ENCODE peak calls at places on chromosomes 6 and 20, in seven cellular contexts. Z is NCI-H2171 treated with DMSO at 0.1 percent for 48 hours, W is glomerular endothelial cell, L is iPS-NIHi11, I is HCEC 1CT, S is EL, J is ureter. C is an unnamed sample.
A peak's percentile ranks its signal among the peaks of the same experiment; 100 is the strongest.

GRCh38 chr6:162019311-162019710 is 708.3 kb downstream of the PRKN start:
- DNase-seq in Z (no peak), W (no peak), L (no peak), I (no peak), S (no peak), J (no peak), C (no peak)

GRCh38 chr6:10184408-10185187 is 230.3 kb downstream of the TFAP2A start:
- DNase-seq in Z (no peak), W (no peak), L (no peak), I (no peak), S (peak; percentile 37), J (no peak), C (no peak)

GRCh38 chr6:811806-812205 is 118.9 kb upstream of the EXOC2 start:
- DNase-seq in Z (no peak), W (no peak), L (no peak), I (no peak), S (no peak), J (no peak), C (no peak)

GRCh38 chr20:62051901-62052255 is 13.8 kb downstream of the TAF4 start:
- DNase-seq in Z (no peak), W (no peak), L (no peak), I (no peak), S (no peak), J (no peak), C (no peak)

GRCh38 chr20:63819224-63819917 is 11.7 kb downstream of the ZBTB46 start:
- DNase-seq in Z (no peak), W (no peak), L (no peak), I (peak; percentile 41), S (peak; percentile 39), J (no peak), C (peak; percentile 45)

GRCh38 chr6:128997880-128998279 is 114.9 kb downstream of the LAMA2 start:
- DNase-seq in Z (no peak), W (no peak), L (no peak), I (no peak), S (no peak), J (no peak), C (no peak)

GRCh38 chr20:52190437-52191131 is 995 bp downstream of the ZFP64 start:
- DNase-seq in Z (peak; percentile 43), W (no peak), L (peak; percentile 57), I (peak; percentile 28), S (peak; percentile 35), J (no peak), C (peak; percentile 11)

GRCh38 chr20:13277663-13278295 is 56.7 kb downstream of the ISM1 start:
- DNase-seq in Z (no peak), W (no peak), L (no peak), I (no peak), S (no peak), J (no peak), C (no peak)

GRCh38 chr6:30748851-30749540 is 4.6 kb upstream of the IER3 start:
- DNase-seq in Z (no peak), W (no peak), L (no peak), I (no peak), S (peak; percentile 79), J (no peak), C (peak; percentile 48)

GRCh38 chr6:70846207-70846835 is 110.5 kb downstream of the B3GAT2 start:
- DNase-seq in Z (no peak), W (no peak), L (no peak), I (no peak), S (no peak), J (no peak), C (no peak)

GRCh38 chr6:18034798-18035202 is 47.4 kb upstream of the KIF13A start:
- DNase-seq in Z (peak; percentile 20), W (no peak), L (no peak), I (no peak), S (peak; percentile 10), J (no peak), C (peak; percentile 19)

GRCh38 chr20:43755851-43756250 is 29.0 kb upstream of the GTSF1L start:
- DNase-seq in Z (no peak), W (no peak), L (no peak), I (peak; percentile 90), S (peak; percentile 85), J (no peak), C (peak; percentile 74)

GRCh38 chr20:59333928-59334327 is 33.5 kb downstream of the EDN3 start:
- DNase-seq in Z (no peak), W (no peak), L (no peak), I (no peak), S (no peak), J (no peak), C (no peak)

C was measured in IMR-90.